ENCODE peak calls at places on chromosome 13, in ten cellular contexts. One of them, this sample, is unnamed.

GRCh38 chr13:74226791-74227475 is 92.7 kb upstream of the KLF12 start:
- DNase-seq in gastrocnemius medialis: no peak
- DNase-seq in psoas muscle: no peak
- DNase-seq in activated naive CD4-positive, alpha-beta T cell treated with anti-CD3 and anti-CD28 coated beads for 36 hours: no peak
- DNase-seq in NCI-H1417: no peak
- DNase-seq in NAMALWA: no peak
- DNase-seq in AG09309: peak
- DNase-seq in fibroblast of the aortic adventitia: peak
- DNase-seq in stimulated activated CD8-positive, alpha-beta memory T cell treated with anti-CD3 and anti-CD28 coated beads, Interleukin-7, amount 100 ng/mL, for 48 hours: no peak
- DNase-seq in left cardiac atrium: no peak
- DNase-seq in this sample: no peak

GRCh38 chr13:91145806-91146205 is 201.7 kb upstream of the MIR17HG start:
- DNase-seq in gastrocnemius medialis: no peak
- DNase-seq in psoas muscle: no peak
- DNase-seq in activated naive CD4-positive, alpha-beta T cell treated with anti-CD3 and anti-CD28 coated beads for 36 hours: no peak
- DNase-seq in NCI-H1417: no peak
- DNase-seq in NAMALWA: no peak
- DNase-seq in AG09309: no peak
- DNase-seq in fibroblast of the aortic adventitia: no peak
- DNase-seq in stimulated activated CD8-positive, alpha-beta memory T cell treated with anti-CD3 and anti-CD28 coated beads, Interleukin-7, amount 100 ng/mL, for 48 hours: no peak
- DNase-seq in left cardiac atrium: no peak
- DNase-seq in this sample: no peak

GRCh38 chr13:80132741-80133601 is 208.0 kb downstream of the SPRY2 start:
- DNase-seq in gastrocnemius medialis: peak
- DNase-seq in psoas muscle: peak
- DNase-seq in activated naive CD4-positive, alpha-beta T cell treated with anti-CD3 and anti-CD28 coated beads for 36 hours: no peak
- DNase-seq in NCI-H1417: no peak
- DNase-seq in NAMALWA: no peak
- DNase-seq in AG09309: no peak
- DNase-seq in fibroblast of the aortic adventitia: peak
- DNase-seq in stimulated activated CD8-positive, alpha-beta memory T cell treated with anti-CD3 and anti-CD28 coated beads, Interleukin-7, amount 100 ng/mL, for 48 hours: no peak
- DNase-seq in left cardiac atrium: peak
- DNase-seq in this sample: no peak

GRCh38 chr13:75830842-75831241 is 194.7 kb downstream of the LMO7 start:
- DNase-seq in gastrocnemius medialis: no peak
- DNase-seq in psoas muscle: no peak
- DNase-seq in activated naive CD4-positive, alpha-beta T cell treated with anti-CD3 and anti-CD28 coated beads for 36 hours: no peak
- DNase-seq in NCI-H1417: no peak
- DNase-seq in NAMALWA: no peak
- DNase-seq in AG09309: peak
- DNase-seq in fibroblast of the aortic adventitia: peak
- DNase-seq in stimulated activated CD8-positive, alpha-beta memory T cell treated with anti-CD3 and anti-CD28 coated beads, Interleukin-7, amount 100 ng/mL, for 48 hours: no peak
- DNase-seq in left cardiac atrium: no peak
- DNase-seq in this sample: no peak

GRCh38 chr13:73870970-73871935 is 263.0 kb downstream of the KLF12 start:
- DNase-seq in gastrocnemius medialis: no peak
- DNase-seq in psoas muscle: no peak
- DNase-seq in activated naive CD4-positive, alpha-beta T cell treated with anti-CD3 and anti-CD28 coated beads for 36 hours: peak
- DNase-seq in NCI-H1417: no peak
- DNase-seq in NAMALWA: no peak
- DNase-seq in AG09309: peak
- DNase-seq in fibroblast of the aortic adventitia: peak
- DNase-seq in stimulated activated CD8-positive, alpha-beta memory T cell treated with anti-CD3 and anti-CD28 coated beads, Interleukin-7, amount 100 ng/mL, for 48 hours: no peak
- DNase-seq in left cardiac atrium: peak
- DNase-seq in this sample: no peak

GRCh38 chr13:113135281-113135760 is 12.7 kb downstream of the F10 start:
- DNase-seq in gastrocnemius medialis: no peak
- DNase-seq in psoas muscle: no peak
- DNase-seq in activated naive CD4-positive, alpha-beta T cell treated with anti-CD3 and anti-CD28 coated beads for 36 hours: no peak
- DNase-seq in NCI-H1417: no peak
- DNase-seq in NAMALWA: no peak
- DNase-seq in AG09309: no peak
- DNase-seq in fibroblast of the aortic adventitia: no peak
- DNase-seq in stimulated activated CD8-positive, alpha-beta memory T cell treated with anti-CD3 and anti-CD28 coated beads, Interleukin-7, amount 100 ng/mL, for 48 hours: no peak
- DNase-seq in left cardiac atrium: no peak
- DNase-seq in this sample: no peak

GRCh38 chr13:30125422-30126073 is 181.8 kb downstream of the KATNAL1 start:
- DNase-seq in gastrocnemius medialis: no peak
- DNase-seq in psoas muscle: no peak
- DNase-seq in activated naive CD4-positive, alpha-beta T cell treated with anti-CD3 and anti-CD28 coated beads for 36 hours: no peak
- DNase-seq in NCI-H1417: peak
- DNase-seq in NAMALWA: no peak
- DNase-seq in AG09309: peak
- DNase-seq in fibroblast of the aortic adventitia: peak
- DNase-seq in stimulated activated CD8-positive, alpha-beta memory T cell treated with anti-CD3 and anti-CD28 coated beads, Interleukin-7, amount 100 ng/mL, for 48 hours: no peak
- DNase-seq in left cardiac atrium: no peak
- DNase-seq in this sample: no peak

GRCh38 chr13:63492604-63493003 is 2077.0 kb upstream of the PCDH20 start:
- DNase-seq in gastrocnemius medialis: no peak
- DNase-seq in psoas muscle: no peak
- DNase-seq in activated naive CD4-positive, alpha-beta T cell treated with anti-CD3 and anti-CD28 coated beads for 36 hours: no peak
- DNase-seq in NCI-H1417: no peak
- DNase-seq in NAMALWA: no peak
- DNase-seq in AG09309: no peak
- DNase-seq in fibroblast of the aortic adventitia: no peak
- DNase-seq in stimulated activated CD8-positive, alpha-beta memory T cell treated with anti-CD3 and anti-CD28 coated beads, Interleukin-7, amount 100 ng/mL, for 48 hours: no peak
- DNase-seq in left cardiac atrium: no peak
- DNase-seq in this sample: no peak

GRCh38 chr13:44128522-44128921 is 245.1 kb upstream of the SERP2 start:
- DNase-seq in gastrocnemius medialis: peak
- DNase-seq in psoas muscle: peak
- DNase-seq in activated naive CD4-positive, alpha-beta T cell treated with anti-CD3 and anti-CD28 coated beads for 36 hours: no peak
- DNase-seq in NCI-H1417: no peak
- DNase-seq in NAMALWA: no peak
- DNase-seq in AG09309: no peak
- DNase-seq in fibroblast of the aortic adventitia: peak
- DNase-seq in stimulated activated CD8-positive, alpha-beta memory T cell treated with anti-CD3 and anti-CD28 coated beads, Interleukin-7, amount 100 ng/mL, for 48 hours: no peak
- DNase-seq in left cardiac atrium: peak
- DNase-seq in this sample: no peak

GRCh38 chr13:72507394-72508199 is 219.8 kb downstream of the MZT1 start:
- DNase-seq in gastrocnemius medialis: no peak
- DNase-seq in psoas muscle: no peak
- DNase-seq in activated naive CD4-positive, alpha-beta T cell treated with anti-CD3 and anti-CD28 coated beads for 36 hours: no peak
- DNase-seq in NCI-H1417: no peak
- DNase-seq in NAMALWA: no peak
- DNase-seq in AG09309: no peak
- DNase-seq in fibroblast of the aortic adventitia: no peak
- DNase-seq in stimulated activated CD8-positive, alpha-beta memory T cell treated with anti-CD3 and anti-CD28 coated beads, Interleukin-7, amount 100 ng/mL, for 48 hours: no peak
- DNase-seq in left cardiac atrium: no peak
- DNase-seq in this sample: no peak

GRCh38 chr13:114311908-114312307 is 2.4 kb upstream of the CHAMP1 start:
- DNase-seq in gastrocnemius medialis: no peak
- DNase-seq in psoas muscle: no peak
- DNase-seq in activated naive CD4-positive, alpha-beta T cell treated with anti-CD3 and anti-CD28 coated beads for 36 hours: no peak
- DNase-seq in NCI-H1417: peak
- DNase-seq in NAMALWA: no peak
- DNase-seq in AG09309: no peak
- DNase-seq in fibroblast of the aortic adventitia: peak
- DNase-seq in stimulated activated CD8-positive, alpha-beta memory T cell treated with anti-CD3 and anti-CD28 coated beads, Interleukin-7, amount 100 ng/mL, for 48 hours: no peak
- DNase-seq in left cardiac atrium: no peak
- DNase-seq in this sample: no peak

GRCh38 chr13:102978168-102978567 is 88.0 kb downstream of the SLC10A2 start:
- DNase-seq in gastrocnemius medialis: no peak
- DNase-seq in psoas muscle: no peak
- DNase-seq in activated naive CD4-positive, alpha-beta T cell treated with anti-CD3 and anti-CD28 coated beads for 36 hours: no peak
- DNase-seq in NCI-H1417: no peak
- DNase-seq in NAMALWA: no peak
- DNase-seq in AG09309: no peak
- DNase-seq in fibroblast of the aortic adventitia: no peak
- DNase-seq in stimulated activated CD8-positive, alpha-beta memory T cell treated with anti-CD3 and anti-CD28 coated beads, Interleukin-7, amount 100 ng/mL, for 48 hours: no peak
- DNase-seq in left cardiac atrium: no peak
- DNase-seq in this sample: no peak

GRCh38 chr13:76917096-76917495 is 30.9 kb upstream of the KCTD12 start:
- DNase-seq in gastrocnemius medialis: no peak
- DNase-seq in psoas muscle: no peak
- DNase-seq in activated naive CD4-positive, alpha-beta T cell treated with anti-CD3 and anti-CD28 coated beads for 36 hours: no peak
- DNase-seq in NCI-H1417: no peak
- DNase-seq in NAMALWA: no peak
- DNase-seq in AG09309: no peak
- DNase-seq in fibroblast of the aortic adventitia: peak
- DNase-seq in stimulated activated CD8-positive, alpha-beta memory T cell treated with anti-CD3 and anti-CD28 coated beads, Interleukin-7, amount 100 ng/mL, for 48 hours: no peak
- DNase-seq in left cardiac atrium: no peak
- DNase-seq in this sample: no peak

GRCh38 chr13:46489586-46490023 is 63.4 kb upstream of the LRCH1 start:
- DNase-seq in gastrocnemius medialis: peak
- DNase-seq in psoas muscle: peak
- DNase-seq in activated naive CD4-positive, alpha-beta T cell treated with anti-CD3 and anti-CD28 coated beads for 36 hours: no peak
- DNase-seq in NCI-H1417: no peak
- DNase-seq in NAMALWA: no peak
- DNase-seq in AG09309: peak
- DNase-seq in fibroblast of the aortic adventitia: peak
- DNase-seq in stimulated activated CD8-positive, alpha-beta memory T cell treated with anti-CD3 and anti-CD28 coated beads, Interleukin-7, amount 100 ng/mL, for 48 hours: no peak
- DNase-seq in left cardiac atrium: peak
- DNase-seq in this sample: no peak

GRCh38 chr13:83221256-83221655 is 661.0 kb downstream of the SLITRK1 start:
- DNase-seq in gastrocnemius medialis: no peak
- DNase-seq in psoas muscle: no peak
- DNase-seq in activated naive CD4-positive, alpha-beta T cell treated with anti-CD3 and anti-CD28 coated beads for 36 hours: no peak
- DNase-seq in NCI-H1417: no peak
- DNase-seq in NAMALWA: peak
- DNase-seq in AG09309: no peak
- DNase-seq in fibroblast of the aortic adventitia: peak
- DNase-seq in stimulated activated CD8-positive, alpha-beta memory T cell treated with anti-CD3 and anti-CD28 coated beads, Interleukin-7, amount 100 ng/mL, for 48 hours: no peak
- DNase-seq in left cardiac atrium: no peak
- DNase-seq in this sample: no peak

GRCh38 chr13:41603917-41604316 is 146.6 kb downstream of the RGCC start:
- DNase-seq in gastrocnemius medialis: peak
- DNase-seq in psoas muscle: peak
- DNase-seq in activated naive CD4-positive, alpha-beta T cell treated with anti-CD3 and anti-CD28 coated beads for 36 hours: no peak
- DNase-seq in NCI-H1417: no peak
- DNase-seq in NAMALWA: no peak
- DNase-seq in AG09309: no peak
- DNase-seq in fibroblast of the aortic adventitia: peak
- DNase-seq in stimulated activated CD8-positive, alpha-beta memory T cell treated with anti-CD3 and anti-CD28 coated beads, Interleukin-7, amount 100 ng/mL, for 48 hours: no peak
- DNase-seq in left cardiac atrium: no peak
- DNase-seq in this sample: no peak

GRCh38 chr13:74270018-74270417 is 135.8 kb upstream of the KLF12 start:
- DNase-seq in gastrocnemius medialis: no peak
- DNase-seq in psoas muscle: no peak
- DNase-seq in activated naive CD4-positive, alpha-beta T cell treated with anti-CD3 and anti-CD28 coated beads for 36 hours: no peak
- DNase-seq in NCI-H1417: no peak
- DNase-seq in NAMALWA: no peak
- DNase-seq in AG09309: no peak
- DNase-seq in fibroblast of the aortic adventitia: no peak
- DNase-seq in stimulated activated CD8-positive, alpha-beta memory T cell treated with anti-CD3 and anti-CD28 coated beads, Interleukin-7, amount 100 ng/mL, for 48 hours: no peak
- DNase-seq in left cardiac atrium: no peak
- DNase-seq in this sample: no peak

GRCh38 chr13:90201198-90201597 is 1146.3 kb upstream of the MIR17HG start:
- DNase-seq in gastrocnemius medialis: no peak
- DNase-seq in psoas muscle: no peak
- DNase-seq in activated naive CD4-positive, alpha-beta T cell treated with anti-CD3 and anti-CD28 coated beads for 36 hours: no peak
- DNase-seq in NCI-H1417: no peak
- DNase-seq in NAMALWA: no peak
- DNase-seq in AG09309: no peak
- DNase-seq in fibroblast of the aortic adventitia: no peak
- DNase-seq in stimulated activated CD8-positive, alpha-beta memory T cell treated with anti-CD3 and anti-CD28 coated beads, Interleukin-7, amount 100 ng/mL, for 48 hours: no peak
- DNase-seq in left cardiac atrium: no peak
- DNase-seq in this sample: no peak

GRCh38 chr13:33281951-33282595 is 3.5 kb downstream of the STARD13 start:
- DNase-seq in gastrocnemius medialis: no peak
- DNase-seq in psoas muscle: no peak
- DNase-seq in activated naive CD4-positive, alpha-beta T cell treated with anti-CD3 and anti-CD28 coated beads for 36 hours: no peak
- DNase-seq in NCI-H1417: no peak
- DNase-seq in NAMALWA: no peak
- DNase-seq in AG09309: no peak
- DNase-seq in fibroblast of the aortic adventitia: peak
- DNase-seq in stimulated activated CD8-positive, alpha-beta memory T cell treated with anti-CD3 and anti-CD28 coated beads, Interleukin-7, amount 100 ng/mL, for 48 hours: no peak
- DNase-seq in left cardiac atrium: no peak
- DNase-seq in this sample: no peak

GRCh38 chr13:79810671-79811070 is 329.7 kb downstream of the NDFIP2 start:
- DNase-seq in gastrocnemius medialis: no peak
- DNase-seq in psoas muscle: no peak
- DNase-seq in activated naive CD4-positive, alpha-beta T cell treated with anti-CD3 and anti-CD28 coated beads for 36 hours: no peak
- DNase-seq in NCI-H1417: no peak
- DNase-seq in NAMALWA: no peak
- DNase-seq in AG09309: peak
- DNase-seq in fibroblast of the aortic adventitia: peak
- DNase-seq in stimulated activated CD8-positive, alpha-beta memory T cell treated with anti-CD3 and anti-CD28 coated beads, Interleukin-7, amount 100 ng/mL, for 48 hours: no peak
- DNase-seq in left cardiac atrium: no peak
- DNase-seq in this sample: no peak

GRCh38 chr13:94761407-94761806 is 49.1 kb upstream of the SOX21 start:
- DNase-seq in gastrocnemius medialis: no peak
- DNase-seq in psoas muscle: no peak
- DNase-seq in activated naive CD4-positive, alpha-beta T cell treated with anti-CD3 and anti-CD28 coated beads for 36 hours: no peak
- DNase-seq in NCI-H1417: no peak
- DNase-seq in NAMALWA: no peak
- DNase-seq in AG09309: no peak
- DNase-seq in fibroblast of the aortic adventitia: no peak
- DNase-seq in stimulated activated CD8-positive, alpha-beta memory T cell treated with anti-CD3 and anti-CD28 coated beads, Interleukin-7, amount 100 ng/mL, for 48 hours: no peak
- DNase-seq in left cardiac atrium: no peak
- DNase-seq in this sample: no peak

GRCh38 chr13:78022164-78022877 is 103.7 kb upstream of the EDNRB start:
- DNase-seq in gastrocnemius medialis: no peak
- DNase-seq in psoas muscle: no peak
- DNase-seq in activated naive CD4-positive, alpha-beta T cell treated with anti-CD3 and anti-CD28 coated beads for 36 hours: peak
- DNase-seq in NCI-H1417: no peak
- DNase-seq in NAMALWA: peak
- DNase-seq in AG09309: no peak
- DNase-seq in fibroblast of the aortic adventitia: peak
- DNase-seq in stimulated activated CD8-positive, alpha-beta memory T cell treated with anti-CD3 and anti-CD28 coated beads, Interleukin-7, amount 100 ng/mL, for 48 hours: peak
- DNase-seq in left cardiac atrium: peak
- DNase-seq in this sample: peak

GRCh38 chr13:86476656-86477055 is 677.4 kb upstream of the SLITRK6 start:
- DNase-seq in gastrocnemius medialis: no peak
- DNase-seq in psoas muscle: no peak
- DNase-seq in activated naive CD4-positive, alpha-beta T cell treated with anti-CD3 and anti-CD28 coated beads for 36 hours: no peak
- DNase-seq in NCI-H1417: no peak
- DNase-seq in NAMALWA: no peak
- DNase-seq in AG09309: no peak
- DNase-seq in fibroblast of the aortic adventitia: no peak
- DNase-seq in stimulated activated CD8-positive, alpha-beta memory T cell treated with anti-CD3 and anti-CD28 coated beads, Interleukin-7, amount 100 ng/mL, for 48 hours: no peak
- DNase-seq in left cardiac atrium: no peak
- DNase-seq in this sample: no peak

GRCh38 chr13:110445722-110446569 is 115.6 kb downstream of the RAB20 start:
- DNase-seq in gastrocnemius medialis: no peak
- DNase-seq in psoas muscle: no peak
- DNase-seq in activated naive CD4-positive, alpha-beta T cell treated with anti-CD3 and anti-CD28 coated beads for 36 hours: no peak
- DNase-seq in NCI-H1417: no peak
- DNase-seq in NAMALWA: no peak
- DNase-seq in AG09309: no peak
- DNase-seq in fibroblast of the aortic adventitia: no peak
- DNase-seq in stimulated activated CD8-positive, alpha-beta memory T cell treated with anti-CD3 and anti-CD28 coated beads, Interleukin-7, amount 100 ng/mL, for 48 hours: no peak
- DNase-seq in left cardiac atrium: no peak
- DNase-seq in this sample: no peak

GRCh38 chr13:91493442-91493841 is 95.0 kb downstream of the GPC5 start:
- DNase-seq in gastrocnemius medialis: no peak
- DNase-seq in psoas muscle: no peak
- DNase-seq in activated naive CD4-positive, alpha-beta T cell treated with anti-CD3 and anti-CD28 coated beads for 36 hours: no peak
- DNase-seq in NCI-H1417: no peak
- DNase-seq in NAMALWA: no peak
- DNase-seq in AG09309: no peak
- DNase-seq in fibroblast of the aortic adventitia: no peak
- DNase-seq in stimulated activated CD8-positive, alpha-beta memory T cell treated with anti-CD3 and anti-CD28 coated beads, Interleukin-7, amount 100 ng/mL, for 48 hours: no peak
- DNase-seq in left cardiac atrium: no peak
- DNase-seq in this sample: no peak

GRCh38 chr13:41956272-41956671 is 4.6 kb downstream of the VWA8 start:
- DNase-seq in gastrocnemius medialis: no peak
- DNase-seq in psoas muscle: no peak
- DNase-seq in activated naive CD4-positive, alpha-beta T cell treated with anti-CD3 and anti-CD28 coated beads for 36 hours: no peak
- DNase-seq in NCI-H1417: no peak
- DNase-seq in NAMALWA: no peak
- DNase-seq in AG09309: no peak
- DNase-seq in fibroblast of the aortic adventitia: no peak
- DNase-seq in stimulated activated CD8-positive, alpha-beta memory T cell treated with anti-CD3 and anti-CD28 coated beads, Interleukin-7, amount 100 ng/mL, for 48 hours: no peak
- DNase-seq in left cardiac atrium: no peak
- DNase-seq in this sample: no peak

GRCh38 chr13:111917901-111918300 is 149.0 kb upstream of the SOX1 start:
- DNase-seq in gastrocnemius medialis: no peak
- DNase-seq in psoas muscle: no peak
- DNase-seq in activated naive CD4-positive, alpha-beta T cell treated with anti-CD3 and anti-CD28 coated beads for 36 hours: no peak
- DNase-seq in NCI-H1417: no peak
- DNase-seq in NAMALWA: no peak
- DNase-seq in AG09309: no peak
- DNase-seq in fibroblast of the aortic adventitia: no peak
- DNase-seq in stimulated activated CD8-positive, alpha-beta memory T cell treated with anti-CD3 and anti-CD28 coated beads, Interleukin-7, amount 100 ng/mL, for 48 hours: no peak
- DNase-seq in left cardiac atrium: no peak
- DNase-seq in this sample: no peak

GRCh38 chr13:29852464-29853054 is 2.1 kb upstream of the UBL3 start:
- DNase-seq in gastrocnemius medialis: no peak
- DNase-seq in psoas muscle: no peak
- DNase-seq in activated naive CD4-positive, alpha-beta T cell treated with anti-CD3 and anti-CD28 coated beads for 36 hours: no peak
- DNase-seq in NCI-H1417: no peak
- DNase-seq in NAMALWA: no peak
- DNase-seq in AG09309: no peak
- DNase-seq in fibroblast of the aortic adventitia: peak
- DNase-seq in stimulated activated CD8-positive, alpha-beta memory T cell treated with anti-CD3 and anti-CD28 coated beads, Interleukin-7, amount 100 ng/mL, for 48 hours: no peak
- DNase-seq in left cardiac atrium: no peak
- DNase-seq in this sample: no peak